ENCODE peak calls at places on chromosomes 13 and 19, in four cellular contexts. U is B cell; Q is AML-193; X is stimulated activated naive CD4-positive, alpha-beta T cell treated with Interleukin-2 at 50 U/mL for 16 hours. O is an unnamed sample.
A peak's percentile ranks its signal among the peaks of the same experiment; 100 is the strongest.

GRCh38 chr13:29362849-29363604 is 232.5 kb downstream of the SLC7A1 start:
- DNase-seq in U (peak; percentile 64), Q (peak; percentile 52), X (peak; percentile 5), O (peak; percentile 54)

GRCh38 chr13:75478659-75479058 is 3.3 kb downstream of the TBC1D4 start:
- DNase-seq in U (no peak), Q (no peak), X (no peak), O (no peak)

GRCh38 chr13:27290715-27291114 is 20.1 kb downstream of the RASL11A start:
- DNase-seq in U (no peak), Q (no peak), X (no peak), O (no peak)

GRCh38 chr19:480016-480855 is 16.1 kb upstream of the MADCAM1 start:
- DNase-seq in U (peak; percentile 62), Q (no peak), X (peak; percentile 15), O (peak; percentile 91)

GRCh38 chr19:34282611-34283519 is 28.5 kb downstream of the GARRE1 start:
- DNase-seq in U (no peak), Q (no peak), X (no peak), O (no peak)

GRCh38 chr13:39273953-39274352 is 235.7 kb downstream of the NHLRC3 start:
- DNase-seq in U (no peak), Q (no peak), X (no peak), O (no peak)

GRCh38 chr19:41705393-41706174 is 2.8 kb upstream of the CEACAM5 start:
- DNase-seq in U (no peak), Q (no peak), X (no peak), O (no peak)

GRCh38 chr13:110400786-110401533 is 93.9 kb downstream of the COL4A2 start:
- DNase-seq in U (no peak), Q (no peak), X (no peak), O (no peak)

GRCh38 chr13:104750377-104750776 is 1684.2 kb upstream of the SLC10A2 start:
- DNase-seq in U (no peak), Q (no peak), X (no peak), O (no peak)

GRCh38 chr19:13082192-13083007 is 20.3 kb downstream of the LYL1 start:
- DNase-seq in U (no peak), Q (no peak), X (no peak), O (no peak)

GRCh38 chr19:3073159-3073563 is 10.9 kb upstream of the TLE5 start:
- DNase-seq in U (no peak), Q (no peak), X (no peak), O (no peak)

GRCh38 chr13:27183561-27184147 is 12.0 kb upstream of the USP12 start:
- DNase-seq in U (no peak), Q (no peak), X (no peak), O (no peak)

GRCh38 chr13:67281476-67281875 is 51.3 kb upstream of the PCDH9 start:
- DNase-seq in U (no peak), Q (no peak), X (no peak), O (no peak)

GRCh38 chr13:52899206-52899605 is 50.8 kb upstream of the PCDH8 start:
- DNase-seq in U (no peak), Q (no peak), X (no peak), O (no peak)

GRCh38 chr13:110542311-110542796 is 19.2 kb downstream of the RAB20 start:
- DNase-seq in U (no peak), Q (no peak), X (no peak), O (no peak)

GRCh38 chr13:42272115-42272756 is at the start of gene AKAP11:
- DNase-seq in U (no peak), Q (peak; percentile 55), X (peak; percentile 54), O (peak; percentile 39)

GRCh38 chr13:80558074-80558473 is 217.1 kb upstream of the SPRY2 start:
- DNase-seq in U (no peak), Q (no peak), X (no peak), O (no peak)

GRCh38 chr19:18468930-18469244 is 31.0 kb upstream of the ISYNA1 start:
- DNase-seq in U (no peak), Q (no peak), X (no peak), O (no peak)

GRCh38 chr13:25037057-25037813 is 58.7 kb upstream of the PABPC3 start:
- DNase-seq in U (peak; percentile 56), Q (peak; percentile 70), X (peak; percentile 2), O (peak; percentile 39)

GRCh38 chr19:44696939-44697669 is 1.8 kb upstream of the CEACAM16 start:
- DNase-seq in U (no peak), Q (no peak), X (no peak), O (no peak)

GRCh38 chr13:91078093-91078679 is 269.3 kb upstream of the MIR17HG start:
- DNase-seq in U (no peak), Q (no peak), X (no peak), O (no peak)

GRCh38 chr13:32087955-32088747 is 56.6 kb downstream of the FRY start:
- DNase-seq in U (no peak), Q (no peak), X (no peak), O (no peak)

GRCh38 chr13:110347535-110348308 is 40.6 kb downstream of the COL4A2 start:
- DNase-seq in U (no peak), Q (no peak), X (no peak), O (no peak)

GRCh38 chr13:66162470-66162869 is 1067.7 kb downstream of the PCDH9 start:
- DNase-seq in U (no peak), Q (no peak), X (no peak), O (no peak)

GRCh38 chr13:62747152-62747551 is 1331.5 kb upstream of the PCDH20 start:
- DNase-seq in U (no peak), Q (no peak), X (no peak), O (no peak)

GRCh38 chr13:77330009-77330471 is 3.1 kb upstream of the MYCBP2 start:
- DNase-seq in U (no peak), Q (peak; percentile 88), X (no peak), O (no peak)

GRCh38 chr19:13020002-13020414 is 24.7 kb downstream of the NFIX start:
- DNase-seq in U (no peak), Q (no peak), X (no peak), O (no peak)

GRCh38 chr19:46288896-46289588 is 7.8 kb upstream of the HIF3A start:
- DNase-seq in U (no peak), Q (no peak), X (no peak), O (peak; percentile 28)

GRCh38 chr19:20079487-20079886 is 1.7 kb downstream of the ZNF90 start:
- DNase-seq in U (no peak), Q (no peak), X (no peak), O (no peak)

GRCh38 chr13:68170961-68171360 is 940.8 kb upstream of the PCDH9 start:
- DNase-seq in U (no peak), Q (no peak), X (no peak), O (no peak)

GRCh38 chr19:11377237-11377636 is 2.8 kb downstream of the SWSAP1 start:
- DNase-seq in U (no peak), Q (peak; percentile 14), X (no peak), O (no peak)

GRCh38 chr19:35903550-35904179 is 1.3 kb downstream of the HCST start:
- DNase-seq in U (peak; percentile 87), Q (peak; percentile 95), X (peak; percentile 86), O (peak; percentile 36)

O was measured in posterior cingulate gyrus.